ENCODE peak calls at places on chromosomes 6 and 20, in nine cellular contexts. I is fibroblast of lung, N is A549, V is PC-9, G is H9, J is lower lobe of right lung, Q is cardiac muscle cell, R is body of pancreas, K is Panc1. D is an unnamed sample. For H3K4me1, the result is how much of the 10 kb centered on the place peaks cover.

GRCh38 chr6:106104476-106104875 is 18.3 kb downstream of the PRDM1 start:
- DNase-seq in J (no peak), R (no peak), V (no peak), N (no peak), Q (no peak), K (no peak), G (no peak), I (no peak), D (no peak)

GRCh38 chr20:37071481-37071911 is 24.3 kb downstream of the RBL1 start:
- DNase-seq in Q (peak), N (no peak), J (no peak), V (no peak), G (no peak), R (no peak), K (no peak), I (peak), D (no peak)

GRCh38 chr6:90156861-90157260 is 139.8 kb downstream of the BACH2 start:
- DNase-seq in V (peak), Q (no peak), N (no peak), I (no peak), J (no peak), R (no peak), G (no peak), K (no peak), D (no peak)

GRCh38 chr20:420721-421574 is 12.8 kb downstream of the RBCK1 start:
- DNase-seq in J (no peak), Q (no peak), N (peak), V (peak), I (no peak), R (no peak), G (peak), K (no peak), D (no peak)

GRCh38 chr6:166715065-166715464 is 88.0 kb upstream of the RPS6KA2 start:
- DNase-seq in I (no peak), J (no peak), Q (no peak), N (no peak), K (no peak), R (no peak), G (peak), V (no peak), D (no peak)

GRCh38 chr6:11615214-11615602 is 77.7 kb downstream of the TMEM170B start:
- DNase-seq in I (peak), R (no peak), V (peak), Q (no peak), J (no peak), N (no peak), K (no peak), G (no peak), D (no peak)

GRCh38 chr20:31496761-31497295 is 17.4 kb upstream of the HM13 start:
- DNase-seq in I (no peak), Q (peak), J (peak), G (no peak), N (no peak), V (no peak), R (peak), K (no peak), D (peak)

GRCh38 chr20:10586296-10586695 is 87.5 kb downstream of the JAG1 start:
- DNase-seq in Q (no peak), G (no peak), N (no peak), R (no peak), J (no peak), V (no peak), K (no peak), I (peak), D (no peak)

GRCh38 chr6:89369009-89369408 is 16.5 kb upstream of the UBE2J1 start:
- DNase-seq in G (peak), I (peak), V (peak), K (no peak), N (no peak), J (peak), Q (peak), R (peak), D (peak)

GRCh38 chr6:157220485-157220884 is 102.8 kb downstream of the TMEM242 start:
- DNase-seq in Q (no peak), K (no peak), I (no peak), N (no peak), J (no peak), R (no peak), V (no peak), G (no peak), D (no peak)

GRCh38 chr6:92577077-92577719 is 842.2 kb downstream of the EPHA7 start:
- DNase-seq in Q (peak), K (no peak), I (peak), J (no peak), N (no peak), G (peak), R (no peak), V (no peak), D (no peak)

GRCh38 chr6:100664274-100665040 is 199.7 kb upstream of the SIM1 start:
- DNase-seq in R (no peak), G (no peak), V (no peak), K (no peak), Q (peak), N (no peak), J (no peak), I (peak), D (no peak)

GRCh38 chr6:109852713-109853112 is 125.4 kb upstream of the GPR6 start:
- DNase-seq in K (no peak), I (no peak), V (no peak), R (no peak), N (no peak), G (no peak), Q (no peak), J (no peak), D (no peak)

GRCh38 chr6:15574023-15574422 is 88.8 kb downstream of the DTNBP1 start:
- DNase-seq in I (no peak), J (no peak), G (no peak), K (no peak), R (no peak), Q (no peak), N (no peak), V (no peak), D (no peak)

DNA sequence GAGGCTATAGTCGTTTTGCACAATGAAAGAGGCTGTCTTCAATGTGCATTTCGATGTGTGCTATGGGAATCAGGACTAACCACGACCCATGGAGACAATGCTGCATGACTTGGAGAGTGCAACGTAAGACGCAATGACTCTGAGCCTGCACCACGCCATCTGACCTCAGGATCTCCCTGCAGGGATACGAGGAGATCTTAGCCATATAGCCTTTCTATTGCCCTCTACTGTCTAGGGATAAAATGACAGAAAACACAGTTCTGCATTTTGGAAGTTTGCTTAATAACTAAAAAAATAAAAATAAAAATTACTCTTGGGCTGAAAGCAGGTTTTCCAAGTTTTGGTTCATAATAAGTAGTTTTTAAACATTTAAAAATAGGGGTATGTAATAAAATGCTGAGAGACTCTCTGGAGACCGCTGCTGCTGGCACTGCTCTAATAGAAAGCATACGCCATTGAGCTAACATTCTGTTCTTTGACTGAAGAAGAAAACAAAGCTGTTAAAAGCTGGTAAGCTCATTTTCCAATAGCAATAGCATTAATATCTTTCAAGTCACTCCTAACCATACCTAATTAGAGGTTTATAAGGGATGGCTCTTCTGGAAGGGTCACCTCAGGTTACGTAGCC is 87.2 kb downstream of the PDE7B start:
- DNase-seq in N (no peak), K (no peak), I (peak), Q (peak), R (no peak), J (no peak), V (no peak), G (no peak), D (peak)
- TF ChIP-seq CTCF in N (peak), K (peak), I (peak), Q (peak), R (no peak), J (peak), V (peak), G (peak), D (peak)

GRCh38 chr20:1885940-1886693 is 9.1 kb upstream of the SIRPA start:
- DNase-seq in V (no peak), K (no peak), R (no peak), N (no peak), I (no peak), J (no peak), G (no peak), Q (no peak), D (no peak)

GRCh38 chr20:1887756-1888155 is 7.5 kb upstream of the SIRPA start:
- DNase-seq in N (no peak), I (no peak), R (no peak), J (no peak), Q (no peak), G (no peak), V (no peak), K (no peak), D (no peak)

GRCh38 chr20:1885254-1885653 is 10.0 kb upstream of the SIRPA start:
- DNase-seq in V (no peak), I (no peak), G (no peak), Q (no peak), R (no peak), J (no peak), N (no peak), K (no peak), D (no peak)

GRCh38 chr20:1888796-1889463 is 6.3 kb upstream of the SIRPA start:
- DNase-seq in G (no peak), Q (peak), N (no peak), V (no peak), I (no peak), K (no peak), J (peak), R (no peak), D (no peak)

DNA sequence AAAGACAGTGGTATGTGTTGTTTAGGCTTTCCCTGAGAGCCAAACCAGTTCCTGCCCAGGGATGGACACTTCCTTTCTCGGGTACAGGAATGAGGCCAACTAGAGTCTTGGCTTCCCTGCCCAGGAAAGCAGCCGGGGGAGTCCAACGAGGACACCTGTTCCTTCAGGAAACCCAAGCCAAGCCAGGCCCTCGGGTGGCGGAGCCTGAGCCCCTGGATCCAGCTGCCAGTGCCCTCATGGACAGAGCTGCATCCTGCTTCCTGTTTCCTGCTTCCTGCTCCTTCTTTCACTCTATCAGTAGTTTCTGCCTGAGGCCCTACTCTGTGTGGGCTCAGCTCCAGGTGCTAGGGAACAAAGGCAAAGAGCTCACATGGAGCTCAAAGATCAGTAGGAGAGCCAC is 7.9 kb upstream of the SIRPA start:
- DNase-seq in G (no peak), R (no peak), K (no peak), N (no peak), V (no peak), Q (no peak), I (no peak), J (no peak), D (no peak)
- H3K4me1 ChIP-seq in G (under half), R (under half), K (under half), N (under half), V (under half), Q (under half), I (under half), J (under half), D (under half)

DNA sequence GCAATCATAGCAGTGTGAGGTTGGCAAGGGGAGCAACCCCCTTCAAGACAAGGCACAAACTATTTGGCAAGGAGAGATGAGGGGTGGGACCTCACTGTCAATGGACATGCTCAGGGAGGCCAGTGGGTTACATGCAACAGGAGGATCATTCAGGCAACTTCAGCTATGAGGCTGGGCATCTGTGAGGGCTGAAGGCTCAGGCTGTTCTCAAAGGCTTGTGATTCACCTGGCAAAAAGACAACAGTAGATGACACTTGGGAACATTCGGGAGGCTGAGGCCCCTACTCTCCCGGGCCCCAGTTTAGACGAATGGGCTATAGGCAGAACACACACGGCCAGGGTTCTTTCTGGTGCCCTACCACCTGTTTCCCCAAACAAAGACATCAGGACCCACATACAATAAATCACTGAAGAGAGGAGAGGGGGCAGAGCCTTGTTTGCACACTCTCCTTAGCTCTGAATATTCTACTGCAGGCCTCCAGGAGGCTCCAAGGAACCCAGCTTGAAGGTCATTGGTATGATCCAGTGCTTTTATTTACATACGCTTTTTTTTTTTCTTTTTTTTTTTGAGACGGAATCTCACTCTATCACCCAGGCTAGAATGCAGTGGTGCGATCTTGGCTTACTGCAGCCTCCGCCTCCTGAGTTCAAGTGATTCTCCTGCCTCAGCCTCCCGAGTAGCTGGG is 7.9 kb downstream of the TUBB start:
- DNase-seq in N (no peak), I (peak), J (no peak), R (no peak), V (no peak), K (no peak), Q (peak), G (no peak), D (no peak)
- TF ChIP-seq CTCF in N (no peak), I (peak), J (no peak), R (no peak), V (no peak), K (peak), Q (peak), G (no peak), D (no peak)

GRCh38 chr20:53917145-53918009 is 153.0 kb downstream of the BCAS1 start:
- DNase-seq in J (no peak), G (no peak), I (peak), R (peak), K (no peak), V (peak), Q (peak), N (no peak), D (peak)

GRCh38 chr20:53918010-53918311 is 152.4 kb downstream of the BCAS1 start:
- DNase-seq in K (no peak), G (no peak), I (no peak), J (no peak), R (no peak), V (no peak), Q (no peak), N (no peak), D (no peak)

GRCh38 chr20:53919886-53920285 is 150.5 kb downstream of the BCAS1 start:
- DNase-seq in K (no peak), G (no peak), I (no peak), N (no peak), J (no peak), Q (no peak), V (no peak), R (no peak), D (no peak)

GRCh38 chr20:53920647-53921245 is 149.6 kb downstream of the BCAS1 start:
- DNase-seq in R (no peak), J (no peak), I (no peak), K (no peak), V (no peak), N (no peak), G (no peak), Q (no peak), D (no peak)

GRCh38 chr20:53918949-53919361 is 151.4 kb downstream of the BCAS1 start:
- DNase-seq in G (peak), V (no peak), J (no peak), I (no peak), R (no peak), K (no peak), Q (no peak), N (no peak), D (no peak)
- H3K4me1 ChIP-seq in G (under half), V (half or more), J (under half), I (under half), R (under half), K (under half), Q (under half), N (under half), D (under half)

GRCh38 chr6:111356551-111356950 is 126.5 kb downstream of the REV3L start:
- DNase-seq in I (no peak), K (no peak), G (no peak), N (no peak), R (no peak), V (no peak), Q (no peak), J (no peak), D (no peak)

GRCh38 chr6:111367393-111368088 is 115.5 kb downstream of the REV3L start:
- DNase-seq in K (no peak), I (no peak), G (no peak), N (no peak), R (no peak), V (no peak), Q (peak), J (no peak), D (no peak)

GRCh38 chr6:111357680-111358079 is 125.3 kb downstream of the REV3L start:
- DNase-seq in I (peak), Q (peak), J (no peak), K (no peak), V (no peak), G (no peak), N (no peak), R (no peak), D (no peak)

GRCh38 chr6:111358454-111358853 is 124.6 kb downstream of the REV3L start:
- DNase-seq in Q (no peak), J (no peak), G (no peak), K (no peak), I (peak), N (no peak), V (no peak), R (no peak), D (no peak)

GRCh38 chr6:111361648-111362047 is 121.4 kb downstream of the REV3L start:
- DNase-seq in I (peak), V (peak), G (peak), N (peak), Q (peak), J (peak), R (no peak), K (peak), D (peak)
- TF ChIP-seq CTCF in I (peak), V (peak), G (peak), N (peak), Q (peak), J (peak), R (peak), K (peak), D (no peak)

DNA sequence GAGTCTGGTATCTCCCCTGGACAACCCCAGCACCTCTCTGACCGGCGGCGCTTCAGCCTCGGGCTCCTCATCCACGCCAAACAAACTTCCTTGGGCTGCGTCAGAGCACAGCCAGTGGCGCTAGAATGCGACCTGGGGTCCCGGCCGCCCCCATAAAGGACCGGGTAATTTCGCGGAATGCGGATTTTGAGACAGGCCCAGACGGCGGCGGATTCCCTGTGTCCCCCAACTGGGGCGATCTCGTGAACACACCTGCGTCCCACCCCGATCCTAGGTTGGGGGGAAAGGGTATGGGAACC is 1.6 kb downstream of the FOXP4 start:
- DNase-seq in G (no peak), J (no peak), I (no peak), Q (no peak), V (no peak), K (no peak), R (no peak), N (no peak), D (no peak)
- H3K4me1 ChIP-seq in G (under half), J (under half), I (under half), Q (under half), V (under half), K (under half), R (half or more), N (under half), D (under half)

DNA sequence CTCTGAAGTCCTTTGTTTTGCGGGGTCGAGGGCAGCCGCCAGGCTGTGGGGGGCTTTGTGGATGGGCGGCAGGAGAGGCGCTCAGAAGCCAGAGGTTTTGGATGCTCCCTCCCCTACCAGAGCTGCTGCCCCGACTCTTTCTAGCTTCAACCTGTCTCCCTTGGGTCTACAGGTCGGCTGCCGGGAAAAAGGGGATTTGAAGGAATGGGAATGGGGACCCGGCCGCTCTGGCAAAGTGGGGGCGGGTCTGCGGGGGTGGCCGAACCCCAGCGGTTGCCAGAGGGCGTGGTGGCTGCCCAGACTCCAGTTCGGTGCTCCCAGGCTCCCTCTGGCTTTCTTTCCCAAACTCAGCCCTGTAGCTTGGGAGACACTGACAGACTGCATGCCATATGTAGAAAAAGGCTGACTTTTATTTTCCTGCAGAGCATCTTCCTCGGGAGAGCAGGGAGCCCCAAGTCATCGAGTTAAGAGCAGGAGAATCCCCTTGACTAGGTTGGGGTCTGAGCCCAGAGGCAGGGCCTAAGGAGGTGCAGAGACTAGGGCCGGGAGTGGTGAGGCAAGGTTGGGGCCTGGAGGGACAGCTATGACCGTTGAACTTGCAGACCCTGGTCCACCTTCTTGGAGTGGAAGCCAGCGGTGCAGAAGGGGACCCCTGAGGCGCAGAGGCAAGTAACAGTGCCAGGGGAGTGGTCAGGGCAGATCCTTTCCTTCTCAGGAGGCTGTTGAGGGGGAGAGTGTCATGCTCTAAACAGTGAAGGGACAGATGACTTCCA is 1.4 kb upstream of the PPP1R18 start:
- DNase-seq in N (no peak), I (peak), V (peak), J (no peak), K (no peak), R (no peak), G (peak), Q (peak), D (peak)
- TF ChIP-seq CTCF in N (peak), I (peak), V (no peak), J (no peak), K (no peak), R (no peak), G (peak), Q (peak), D (no peak)